ENCODE peak calls at places on chromosomes 4 and X, in six cellular contexts. X is sciatic nerve, I is posterior vena cava, K is mucosa of gallbladder, A is Caco-2, J is fibroblast of lung. Y is an unnamed sample.

GRCh38 chr4:47711183-47711582 is 126.7 kb downstream of the CORIN start:
- DNase-seq in J (no peak), I (no peak), A (no peak), X (no peak), K (no peak), Y (no peak)

GRCh38 chrX:115233497-115234219 is at the start of gene LRCH2:
- DNase-seq in A (no peak), I (no peak), K (no peak), X (peak), J (peak), Y (peak)

GRCh38 chr4:170109586-170110289 is 20.0 kb upstream of the AADAT start:
- DNase-seq in J (peak), A (no peak), X (no peak), K (no peak), I (no peak), Y (no peak)

GRCh38 chrX:110131031-110131430 is 128.1 kb downstream of the TMEM164 start:
- DNase-seq in X (no peak), I (no peak), K (no peak), A (no peak), J (no peak), Y (no peak)

GRCh38 chrX:17072726-17073125 is 126.3 kb downstream of the REPS2 start:
- DNase-seq in A (no peak), I (no peak), J (no peak), X (no peak), K (no peak), Y (no peak)

GRCh38 chrX:20477836-20478532 is 211.3 kb upstream of the RPS6KA3 start:
- DNase-seq in J (no peak), I (no peak), X (no peak), A (peak), K (no peak), Y (no peak)

GRCh38 chr4:54971474-54971950 is 153.9 kb downstream of the KDR start:
- DNase-seq in K (no peak), X (no peak), I (no peak), J (peak), A (no peak), Y (peak)

GRCh38 chr4:109440948-109441347 is 7.3 kb downstream of the SEC24B start:
- DNase-seq in X (no peak), A (no peak), I (no peak), J (peak), K (no peak), Y (no peak)

GRCh38 chrX:18643853-18644252 is 28.1 kb downstream of the RS1 start:
- DNase-seq in X (no peak), A (no peak), I (no peak), K (no peak), J (no peak), Y (no peak)

GRCh38 chr4:119765951-119766350 is 137.3 kb upstream of the PDE5A start:
- DNase-seq in I (no peak), A (no peak), K (no peak), J (no peak), X (no peak), Y (no peak)

GRCh38 chr4:164821711-164822110 is 55.3 kb upstream of the APELA start:
- DNase-seq in I (no peak), X (no peak), J (no peak), A (no peak), K (no peak), Y (no peak)

GRCh38 chr4:112813790-112814189 is 176.8 kb downstream of the LARP7 start:
- DNase-seq in A (no peak), I (no peak), J (peak), K (no peak), X (no peak), Y (no peak)

GRCh38 chr4:1530356-1530755 is 124.1 kb upstream of the NKX1-1 start:
- DNase-seq in A (no peak), J (no peak), I (peak), K (no peak), X (no peak), Y (no peak)

GRCh38 chr4:97998203-97998602 is 145.1 kb downstream of the STPG2 start:
- DNase-seq in X (no peak), K (no peak), A (no peak), I (no peak), J (no peak), Y (no peak)

GRCh38 chr4:48331577-48332340 is 9.6 kb upstream of the SLAIN2 start:
- DNase-seq in X (no peak), I (no peak), J (peak), A (no peak), K (no peak), Y (no peak)

GRCh38 chr4:168621806-168622589 is 125.1 kb downstream of the PALLD start:
- DNase-seq in J (peak), K (no peak), I (no peak), X (no peak), A (no peak), Y (no peak)

GRCh38 chr4:158290912-158291311 is 80.6 kb downstream of the TMEM144 start:
- DNase-seq in A (no peak), I (no peak), X (no peak), J (no peak), K (no peak), Y (no peak)

GRCh38 chr4:88457307-88458090 is 580 bp downstream of the HERC5 start:
- DNase-seq in I (peak), X (peak), A (peak), J (peak), K (peak), Y (peak)

Y was measured in adrenal gland.